ENCODE peak calls at places on chromosomes 5 and 9, in nine cellular contexts. Q is dermis microvascular lymphatic vessel endothelial cell, L is nucleus accumbens, O is psoas muscle, T is AG09309, H is M059J, W is GM06990, S is RPMI8226, G is type B pancreatic cell. K is an unnamed sample.

GRCh38 chr9:16616686-16617085 is 253.8 kb downstream of the BNC2 start:
- DNase-seq in Q (no peak), L (no peak), O (no peak), T (no peak), H (no peak), W (no peak), S (no peak), G (no peak), K (no peak)

GRCh38 chr9:121895836-121896544 is 197.1 kb downstream of the TTLL11 start:
- DNase-seq in Q (peak; percentile 65), L (no peak), O (no peak), T (no peak), H (peak; percentile 68), W (no peak), S (no peak), G (no peak), K (no peak)

GRCh38 chr5:133663380-133664054 is 51.2 kb upstream of the FSTL4 start:
- DNase-seq in Q (no peak), L (no peak), O (no peak), T (no peak), H (no peak), W (no peak), S (no peak), G (no peak), K (no peak)

GRCh38 chr5:104512063-104512798 is 949.6 kb upstream of the NUDT12 start:
- DNase-seq in Q (no peak), L (no peak), O (no peak), T (no peak), H (peak; percentile 1), W (no peak), S (no peak), G (no peak), K (no peak)

GRCh38 chr9:104934686-104935413 is 6.9 kb upstream of the ABCA1 start:
- DNase-seq in Q (no peak), L (no peak), O (no peak), T (no peak), H (no peak), W (no peak), S (no peak), G (no peak), K (no peak)

GRCh38 chr9:136267261-136268111 is 21.9 kb upstream of the QSOX2 start:
- DNase-seq in Q (peak; percentile 83), L (peak; percentile 60), O (peak; percentile 78), T (peak; percentile 21), H (peak; percentile 56), W (peak; percentile 82), S (peak; percentile 94), G (peak; percentile 84), K (peak; percentile 99)

GRCh38 chr5:343461-344401 is 22.2 kb downstream of the AHRR start:
- DNase-seq in Q (peak; percentile 69), L (no peak), O (peak; percentile 50), T (peak; percentile 45), H (no peak), W (no peak), S (no peak), G (no peak), K (peak; percentile 78)

GRCh38 chr5:62273691-62274090 is 32.3 kb upstream of the KIF2A start:
- DNase-seq in Q (no peak), L (no peak), O (no peak), T (no peak), H (no peak), W (no peak), S (no peak), G (no peak), K (no peak)

GRCh38 chr5:39876146-39876545 is 451.4 kb upstream of the DAB2 start:
- DNase-seq in Q (no peak), L (no peak), O (no peak), T (no peak), H (no peak), W (no peak), S (no peak), G (no peak), K (no peak)

GRCh38 chr9:134062461-134063087 is 5.3 kb downstream of the BRD3 start:
- DNase-seq in Q (no peak), L (no peak), O (no peak), T (no peak), H (no peak), W (no peak), S (no peak), G (no peak), K (no peak)

GRCh38 chr5:151251001-151251551 is 1.9 kb upstream of the GM2A start:
- DNase-seq in Q (no peak), L (no peak), O (no peak), T (no peak), H (no peak), W (no peak), S (peak; percentile 12), G (no peak), K (no peak)

GRCh38 chr5:150751096-150751891 is 7.5 kb downstream of the DCTN4 start:
- DNase-seq in Q (no peak), L (no peak), O (no peak), T (no peak), H (no peak), W (no peak), S (no peak), G (no peak), K (no peak)

GRCh38 chr9:26264709-26265601 is 586.7 kb upstream of the TUSC1 start:
- DNase-seq in Q (no peak), L (no peak), O (no peak), T (peak; percentile 90), H (peak; percentile 100), W (no peak), S (no peak), G (no peak), K (no peak)

GRCh38 chr9:130301483-130302286 is 36.1 kb downstream of the HMCN2 start:
- DNase-seq in Q (no peak), L (no peak), O (peak; percentile 81), T (peak; percentile 25), H (peak; percentile 31), W (no peak), S (no peak), G (no peak), K (no peak)

GRCh38 chr5:174355208-174355612 is 309.7 kb downstream of the NSG2 start:
- DNase-seq in Q (no peak), L (no peak), O (peak; percentile 23), T (peak; percentile 87), H (peak; percentile 98), W (no peak), S (no peak), G (no peak), K (no peak)

GRCh38 chr5:180343110-180343845 is 9.9 kb downstream of the GFPT2 start:
- DNase-seq in Q (no peak), L (no peak), O (no peak), T (no peak), H (peak; percentile 52), W (no peak), S (no peak), G (no peak), K (no peak)

GRCh38 chr9:33229359-33230120 is 10.4 kb upstream of the SPINK4 start:
- DNase-seq in Q (no peak), L (no peak), O (no peak), T (no peak), H (peak; percentile 76), W (no peak), S (peak; percentile 88), G (no peak), K (no peak)

GRCh38 chr5:107257885-107258520 is 412.7 kb downstream of the EFNA5 start:
- DNase-seq in Q (no peak), L (no peak), O (no peak), T (no peak), H (peak; percentile 28), W (no peak), S (no peak), G (no peak), K (no peak)

GRCh38 chr5:146893991-146894390 is 15.4 kb upstream of the PPP2R2B start:
- DNase-seq in Q (no peak), L (no peak), O (no peak), T (no peak), H (no peak), W (no peak), S (no peak), G (no peak), K (no peak)

GRCh38 chr5:142717582-142718215 is 31.8 kb upstream of the FGF1 start:
- DNase-seq in Q (peak; percentile 86), L (no peak), O (no peak), T (no peak), H (peak; percentile 64), W (no peak), S (peak; percentile 60), G (peak; percentile 29), K (no peak)

GRCh38 chr9:116639251-116639741 is 47.8 kb upstream of the TRIM32 start:
- DNase-seq in Q (no peak), L (no peak), O (no peak), T (no peak), H (peak; percentile 12), W (no peak), S (no peak), G (no peak), K (no peak)

K was measured in GM10248.